ENCODE peak calls at places on chromosomes 3 and 15, in six cellular contexts. A, P, D, R, O and T are unnamed samples.

GRCh38 chr3:170486398-170486797 is 67.7 kb downstream of the CLDN11 start:
- DNase-seq in P (no peak), O (no peak), D (no peak), A (no peak), R (no peak), T (no peak)

GRCh38 chr3:55608266-55608937 is 121.3 kb upstream of the WNT5A start:
- DNase-seq in P (no peak), A (no peak), R (no peak), O (no peak), D (no peak), T (no peak)

GRCh38 chr3:183828538-183828870 is 3.1 kb upstream of the MAP6D1 start:
- DNase-seq in R (no peak), A (no peak), O (no peak), D (no peak), P (no peak), T (no peak)

GRCh38 chr15:72616491-72617210 is 37.8 kb upstream of the GOLGA6B start:
- DNase-seq in O (no peak), D (no peak), R (no peak), P (no peak), A (no peak), T (no peak)

GRCh38 chr15:67108122-67108871 is 42.9 kb downstream of the SMAD3 start:
- DNase-seq in R (peak; percentile 23), A (no peak), O (no peak), D (no peak), P (no peak), T (no peak)

GRCh38 chr3:13552855-13553652 is 4.1 kb downstream of the FBLN2 start:
- DNase-seq in O (no peak), D (no peak), R (no peak), P (no peak), A (no peak), T (no peak)

GRCh38 chr3:25386686-25387271 is 41.3 kb upstream of the RARB start:
- DNase-seq in P (no peak), R (no peak), D (no peak), A (peak; percentile 20), O (no peak), T (no peak)

GRCh38 chr3:81492048-81492447 is 269.4 kb downstream of the GBE1 start:
- DNase-seq in R (no peak), O (no peak), A (no peak), D (no peak), P (no peak), T (no peak)

GRCh38 chr15:46707452-46707851 is 1009.9 kb upstream of the SEMA6D start:
- DNase-seq in R (no peak), O (no peak), A (no peak), D (no peak), P (no peak), T (no peak)

GRCh38 chr3:186099178-186099577 is 9.7 kb downstream of the ETV5 start:
- DNase-seq in R (peak; percentile 64), A (peak; percentile 69), P (no peak), O (no peak), D (peak; percentile 44), T (peak; percentile 56)

GRCh38 chr3:104887069-104887468 is 479.6 kb upstream of the ALCAM start:
- DNase-seq in R (peak; percentile 5), D (no peak), O (no peak), P (no peak), A (no peak), T (no peak)

GRCh38 chr15:92395557-92395956 is 1.9 kb downstream of the ST8SIA2 start:
- DNase-seq in O (no peak), D (no peak), P (no peak), R (peak; percentile 7), A (no peak), T (no peak)

GRCh38 chr15:20356444-20357138 is 185.0 kb downstream of the GOLGA6L6 start:
- DNase-seq in R (peak; percentile 65), O (peak; percentile 78), D (no peak), A (no peak), P (peak; percentile 85), T (peak; percentile 63)

GRCh38 chr3:147799601-147800000 is 390.4 kb downstream of the ZIC1 start:
- DNase-seq in A (no peak), P (no peak), R (no peak), O (no peak), D (no peak), T (no peak)

GRCh38 chr15:65646486-65646885 is 24.7 kb downstream of the SLC24A1 start:
- DNase-seq in A (no peak), D (no peak), P (no peak), O (no peak), R (peak; percentile 26), T (no peak)

GRCh38 chr3:100993309-100993708 is at the start of gene ABI3BP:
- DNase-seq in O (no peak), R (peak; percentile 78), P (no peak), D (peak; percentile 23), A (peak; percentile 27), T (peak; percentile 49)

GRCh38 chr3:40118031-40118610 is 191.4 kb upstream of the EIF1B start:
- DNase-seq in D (no peak), O (no peak), R (no peak), P (no peak), A (no peak), T (no peak)

GRCh38 chr3:79067734-79068133 is 700.1 kb downstream of the ROBO1 start:
- DNase-seq in O (no peak), D (no peak), P (no peak), R (no peak), A (no peak), T (no peak)

GRCh38 chr3:39637807-39638206 is 170.3 kb downstream of the MOBP start:
- DNase-seq in P (no peak), D (no peak), R (peak; percentile 84), O (no peak), A (peak; percentile 14), T (no peak)

GRCh38 chr15:75573643-75574384 is 5.3 kb downstream of the PTPN9 start:
- DNase-seq in R (no peak), D (no peak), A (no peak), O (no peak), P (no peak), T (no peak)